ENCODE peak calls at places on chromosomes 3 and 15, in seven cellular contexts. B is CD8-positive, alpha-beta memory T cell; C is body of pancreas; E is mammary epithelial cell; R is colonic mucosa; I is cardiac muscle cell; O is GM23248. K is an unnamed sample.

GRCh38 chr3:150345021-150345538 is 63.0 kb upstream of the TSC22D2 start:
- DNase-seq in O (peak), E (peak), B (no peak), C (peak), I (no peak), R (peak), K (no peak)

GRCh38 chr15:70575251-70576227 is 187.8 kb downstream of the UACA start:
- DNase-seq in R (no peak), E (no peak), C (no peak), B (no peak), I (no peak), O (peak), K (peak)

GRCh38 chr15:38603271-38603670 is 38.7 kb upstream of the RASGRP1 start:
- DNase-seq in C (no peak), R (no peak), I (no peak), B (no peak), E (no peak), O (no peak), K (no peak)

GRCh38 chr15:68511073-68511991 is 67.5 kb upstream of the CORO2B start:
- DNase-seq in E (no peak), C (peak), O (peak), B (no peak), R (no peak), I (peak), K (no peak)

GRCh38 chr15:70195808-70196304 is 98.1 kb upstream of the TLE3 start:
- DNase-seq in I (peak), O (peak), R (peak), E (peak), B (no peak), C (peak), K (peak)

GRCh38 chr3:183253961-183254815 is 1.1 kb downstream of the B3GNT5 start:
- DNase-seq in R (peak), B (peak), O (peak), E (no peak), I (peak), C (peak), K (no peak)

GRCh38 chr3:128091586-128091985 is 32.0 kb downstream of the RUVBL1 start:
- DNase-seq in C (no peak), O (peak), B (no peak), I (no peak), R (no peak), E (no peak), K (no peak)

GRCh38 chr3:46711305-46711704 is 6.4 kb downstream of the PRSS50 start:
- DNase-seq in R (no peak), E (no peak), I (no peak), O (no peak), C (peak), B (no peak), K (peak)

GRCh38 chr15:95410757-95411156 is 919.7 kb upstream of the NR2F2 start:
- DNase-seq in C (no peak), E (no peak), O (no peak), B (no peak), I (peak), R (no peak), K (no peak)

GRCh38 chr15:31308185-31308639 is 18.4 kb upstream of the KLF13 start:
- DNase-seq in I (no peak), R (no peak), B (no peak), O (no peak), E (no peak), C (no peak), K (no peak)

GRCh38 chr15:78050441-78050809 is 27.1 kb downstream of the TBC1D2B start:
- DNase-seq in C (no peak), I (no peak), R (no peak), E (no peak), B (peak), O (peak), K (no peak)

GRCh38 chr3:160210799-160211221 is 14.4 kb upstream of the C3orf80 start:
- DNase-seq in O (peak), E (peak), R (no peak), B (no peak), C (peak), I (peak), K (no peak)

GRCh38 chr3:164903820-164904451 is 174.4 kb downstream of the SI start:
- DNase-seq in R (no peak), O (no peak), I (no peak), B (no peak), C (no peak), E (no peak), K (no peak)

GRCh38 chr3:189500299-189500698 is 130.9 kb upstream of the TP63 start:
- DNase-seq in B (no peak), R (no peak), E (no peak), I (no peak), C (no peak), O (no peak), K (no peak)

GRCh38 chr15:99167201-99167600 is 62.3 kb downstream of the SYNM start:
- DNase-seq in B (no peak), I (no peak), R (no peak), O (no peak), E (no peak), C (no peak), K (no peak)

GRCh38 chr15:70956596-70956995 is 64.0 kb downstream of the LRRC49 start:
- DNase-seq in I (peak), O (no peak), R (no peak), B (no peak), C (no peak), E (no peak), K (no peak)

DNA sequence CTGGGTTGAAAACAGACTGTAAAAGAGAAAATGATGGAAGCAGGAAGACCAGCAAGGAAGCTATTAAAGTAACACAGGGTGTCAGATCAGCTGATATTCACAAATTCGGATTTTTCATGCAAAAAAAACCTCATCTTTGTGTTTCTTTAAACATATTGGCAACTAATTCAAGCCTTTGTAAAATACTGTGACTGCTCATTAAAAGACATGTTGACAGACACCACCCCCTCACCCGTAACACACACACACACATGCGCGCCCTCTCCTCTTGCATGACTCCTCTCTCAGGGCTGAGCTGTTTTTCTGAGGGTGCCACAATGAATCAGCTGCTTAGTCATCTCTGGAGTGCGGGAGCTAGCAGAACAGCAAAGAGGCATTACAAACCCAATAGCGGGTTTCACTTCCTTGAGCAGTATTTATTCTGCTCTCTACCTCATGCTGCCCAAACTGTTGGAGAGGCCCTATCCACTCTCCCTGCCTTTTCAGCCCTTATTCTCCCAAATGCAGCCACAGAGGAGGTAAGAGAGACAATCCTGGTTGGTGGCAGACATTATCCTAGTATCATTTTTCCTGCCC is 35.8 kb upstream of the CCDC80 start:
- DNase-seq in O (peak), E (peak), B (peak), C (peak), I (peak), R (peak), K (no peak)
- H3K4me3 ChIP-seq in O (peak), E (no peak), B (no peak), C (no peak), I (no peak), R (no peak), K (peak)

GRCh38 chr3:100358413-100358812 is 23.9 kb downstream of the NIT2 start:
- DNase-seq in C (no peak), I (no peak), B (no peak), R (no peak), E (no peak), O (no peak), K (no peak)

GRCh38 chr3:100354850-100355249 is 20.3 kb downstream of the NIT2 start:
- DNase-seq in C (peak), O (no peak), I (peak), R (no peak), E (no peak), B (no peak), K (no peak)

GRCh38 chr3:100348727-100349126 is 14.2 kb downstream of the NIT2 start:
- DNase-seq in B (no peak), O (no peak), I (peak), E (no peak), C (no peak), R (no peak), K (no peak)

GRCh38 chr3:100352296-100353178 is 18.0 kb downstream of the NIT2 start:
- DNase-seq in C (no peak), E (peak), I (no peak), R (no peak), B (no peak), O (peak), K (no peak)
- H3K27ac ChIP-seq in C (no peak), E (no peak), I (no peak), R (no peak), B (no peak), O (no peak), K (no peak)

GRCh38 chr3:14212032-14212431 is 33.4 kb downstream of the LSM3 start:
- DNase-seq in I (no peak), R (no peak), C (no peak), O (no peak), E (no peak), B (no peak), K (no peak)
- H3K4me3 ChIP-seq in I (no peak), R (no peak), C (no peak), O (no peak), E (no peak), B (no peak), K (no peak)

GRCh38 chr3:188262913-188263683 is 109.1 kb downstream of the LPP start:
- DNase-seq in O (peak), C (no peak), B (no peak), R (no peak), E (no peak), I (peak), K (peak)
- H3K27ac ChIP-seq in O (peak), C (no peak), B (no peak), R (peak), E (no peak), I (peak), K (peak)